ENCODE peak calls at places on chromosome 18, in ten cellular contexts. A, V, R, B, W, Q, E, N, T and I are unnamed samples.

GRCh38 chr18:61388010-61388409 is 54.8 kb downstream of the CDH20 start:
- DNase-seq in E (no peak), R (no peak), Q (no peak), N (no peak), A (no peak), T (no peak), W (no peak), B (peak; percentile 74), V (no peak), I (peak; percentile 29)

GRCh38 chr18:57942090-57942489 is 101.9 kb upstream of the NEDD4L start:
- DNase-seq in B (no peak), T (no peak), E (no peak), N (no peak), V (no peak), W (no peak), A (no peak), Q (no peak), R (no peak), I (no peak)

GRCh38 chr18:78378983-78379382 is 600.6 kb upstream of the SALL3 start:
- DNase-seq in R (no peak), E (no peak), T (no peak), A (no peak), V (no peak), B (no peak), Q (no peak), W (no peak), N (no peak), I (no peak)

GRCh38 chr18:75250471-75250821 is 39.8 kb downstream of the TSHZ1 start:
- DNase-seq in B (no peak), V (no peak), R (no peak), T (no peak), A (no peak), N (no peak), Q (no peak), E (no peak), W (no peak), I (no peak)

GRCh38 chr18:60739212-60739611 is 366.6 kb upstream of the MC4R start:
- DNase-seq in A (no peak), W (no peak), B (no peak), V (no peak), Q (no peak), T (no peak), E (no peak), R (no peak), N (no peak), I (no peak)

GRCh38 chr18:5900249-5900648 is 4.9 kb upstream of the TMEM200C start:
- DNase-seq in A (no peak), Q (no peak), B (no peak), V (no peak), T (no peak), R (peak; percentile 39), W (no peak), N (no peak), E (no peak), I (no peak)

GRCh38 chr18:30650499-30650898 is 392.0 kb downstream of the DSC3 start:
- DNase-seq in N (no peak), R (no peak), Q (no peak), V (no peak), B (no peak), W (no peak), A (no peak), T (no peak), E (no peak), I (no peak)

GRCh38 chr18:63762518-63762917 is 12.7 kb upstream of the SERPINB7 start:
- DNase-seq in W (no peak), N (no peak), R (no peak), V (no peak), T (no peak), A (no peak), Q (no peak), E (no peak), B (peak; percentile 89), I (no peak)

GRCh38 chr18:55458456-55459238 is 129.3 kb downstream of the TCF4 start:
- DNase-seq in W (no peak), A (no peak), B (no peak), E (no peak), V (no peak), N (no peak), T (no peak), R (no peak), Q (no peak), I (no peak)

GRCh38 chr18:74457043-74457742 is at the start of gene DIPK1C:
- DNase-seq in W (no peak), B (peak; percentile 24), R (peak; percentile 26), Q (no peak), T (no peak), V (no peak), E (peak; percentile 57), A (no peak), N (no peak), I (no peak)

GRCh38 chr18:48059363-48060109 is 129.1 kb upstream of the SMAD2 start:
- DNase-seq in V (no peak), T (peak; percentile 41), E (no peak), R (peak; percentile 53), B (no peak), N (no peak), Q (no peak), W (no peak), A (no peak), I (peak; percentile 39)

GRCh38 chr18:37219257-37219656 is 346.3 kb downstream of the CELF4 start:
- DNase-seq in N (no peak), Q (no peak), A (no peak), B (no peak), T (no peak), V (no peak), R (no peak), W (no peak), E (no peak), I (no peak)

GRCh38 chr18:41038071-41038470 is 917.0 kb upstream of the PIK3C3 start:
- DNase-seq in T (no peak), E (no peak), R (no peak), W (no peak), Q (no peak), B (no peak), A (no peak), N (no peak), V (no peak), I (no peak)

GRCh38 chr18:76722224-76723061 is 99.9 kb upstream of the ZNF236 start:
- DNase-seq in V (no peak), R (no peak), T (no peak), B (no peak), Q (no peak), E (no peak), A (no peak), N (no peak), W (no peak), I (peak; percentile 50)

GRCh38 chr18:4292696-4293095 is 162.4 kb downstream of the DLGAP1 start:
- DNase-seq in V (no peak), E (no peak), N (no peak), R (no peak), B (no peak), Q (no peak), A (no peak), W (no peak), T (no peak), I (no peak)

GRCh38 chr18:48201952-48202898 is 207.0 kb downstream of the ZBTB7C start:
- DNase-seq in N (no peak), E (no peak), R (no peak), T (no peak), A (no peak), V (no peak), Q (no peak), B (no peak), W (no peak), I (no peak)

GRCh38 chr18:73924836-73925235 is 222.8 kb downstream of the FBXO15 start:
- DNase-seq in W (no peak), N (no peak), Q (no peak), A (no peak), B (peak; percentile 11), R (no peak), T (no peak), E (no peak), V (no peak), I (no peak)

GRCh38 chr18:58213445-58213844 is 169.4 kb downstream of the NEDD4L start:
- DNase-seq in T (no peak), R (no peak), Q (no peak), W (no peak), V (no peak), N (no peak), E (no peak), A (no peak), B (peak; percentile 93), I (no peak)

GRCh38 chr18:8795586-8795985 is 90.2 kb downstream of the MTCL1 start:
- DNase-seq in W (no peak), N (no peak), R (no peak), E (no peak), B (no peak), Q (no peak), A (no peak), V (no peak), T (no peak), I (no peak)
- H3K4me1 ChIP-seq in W (no peaks in the 10 kb centered on the region), N (no peaks in the 10 kb centered on the region), R (peaks cover 42% of the 10 kb centered on the region), E (no peaks in the 10 kb centered on the region), B (peaks cover 65% of the 10 kb centered on the region), Q (peaks cover 6% of the 10 kb centered on the region), A (peaks cover 20% of the 10 kb centered on the region), V (peaks cover 14% of the 10 kb centered on the region), T (peaks cover 28% of the 10 kb centered on the region), I (no peaks in the 10 kb centered on the region)

GRCh38 chr18:62438402-62438801 is 84.4 kb upstream of the ZCCHC2 start:
- DNase-seq in T (no peak), N (no peak), R (no peak), V (no peak), B (no peak), E (no peak), A (no peak), W (no peak), Q (no peak), I (no peak)
- H3K27ac ChIP-seq in T (no peak overlapping the region), N (no peak overlapping the region), R (no peak overlapping the region), V (peak overlapping the region; percentile 92), B (no peak overlapping the region), E (peak overlapping the region; percentile 90), A (no peak overlapping the region), W (no peak overlapping the region), Q (peak overlapping the region; percentile 87), I (peak overlapping the region; percentile 91)

GRCh38 chr18:66638856-66639621 is 35.1 kb upstream of the CDH19 start:
- DNase-seq in R (no peak), T (no peak), V (no peak), W (no peak), Q (no peak), A (no peak), N (no peak), B (no peak), E (no peak), I (no peak)
- H3K27me3 ChIP-seq in R (no peaks in the 10 kb centered on the region), T (no peaks in the 10 kb centered on the region), V (no peaks in the 10 kb centered on the region), W (no peaks in the 10 kb centered on the region), Q (no peaks in the 10 kb centered on the region), A (no peaks in the 10 kb centered on the region), N (no peaks in the 10 kb centered on the region), B (no peaks in the 10 kb centered on the region), E (no peaks in the 10 kb centered on the region), I (no peaks in the 10 kb centered on the region)

DNA sequence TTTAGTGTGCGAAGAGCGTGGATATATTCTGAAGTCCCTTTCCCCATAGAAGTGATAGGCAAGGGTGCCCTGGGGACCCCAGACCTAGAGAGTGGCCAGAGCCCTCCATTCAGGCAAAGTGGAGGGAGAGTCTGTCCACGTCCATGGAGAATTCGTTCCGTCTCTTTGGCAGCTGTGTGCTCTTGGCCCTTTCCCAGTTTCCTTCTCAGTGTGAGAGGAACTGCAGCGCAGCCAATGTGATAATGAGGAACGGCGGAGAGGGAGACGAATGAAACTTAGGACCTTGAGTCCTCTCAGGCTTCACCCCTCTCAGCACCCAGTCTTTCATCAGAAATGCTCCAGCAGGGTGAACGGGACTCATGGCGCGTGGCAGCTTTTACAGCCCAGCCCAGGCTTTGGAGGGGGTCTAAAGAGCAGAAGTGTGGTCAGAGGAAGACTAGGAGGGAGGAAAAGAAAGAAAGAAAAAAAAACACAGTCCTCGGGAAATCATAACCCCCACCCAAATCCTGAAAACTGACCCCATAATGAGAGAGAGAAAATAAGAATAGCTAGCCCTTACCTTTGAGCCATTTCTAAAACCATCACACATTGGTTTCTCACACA is 95.0 kb upstream of the RIOK3 start:
- DNase-seq in A (peak; percentile 75), Q (no peak), V (peak; percentile 41), B (no peak), R (no peak), W (no peak), E (peak; percentile 74), N (no peak), T (no peak), I (peak; percentile 83)
- H3K4me1 ChIP-seq in A (peaks cover 25% of the 10 kb centered on the region), Q (peaks cover 32% of the 10 kb centered on the region), V (peaks cover 24% of the 10 kb centered on the region), B (peaks cover 36% of the 10 kb centered on the region), R (peaks cover 21% of the 10 kb centered on the region), W (peaks cover 14% of the 10 kb centered on the region), E (peaks cover 33% of the 10 kb centered on the region), N (peaks cover 5% of the 10 kb centered on the region), T (no peaks in the 10 kb centered on the region), I (peaks cover 49% of the 10 kb centered on the region)